ENCODE peak calls at places on chromosomes 6 and 20, in eight cellular contexts. One of them, this sample, is unnamed. For H3K4me1, the result is how much of the 10 kb centered on the place peaks cover.

GRCh38 chr20:61582196-61582923 is 330.3 kb downstream of the CDH4 start:
- DNase-seq in left lung: no peak
- DNase-seq in GM23248: no peak
- DNase-seq in CD4-positive, CD25-positive, alpha-beta regulatory T cell: no peak
- DNase-seq in left ventricle myocardium inferior: no peak
- DNase-seq in H1: no peak
- DNase-seq in PC-9: no peak
- DNase-seq in hepatocyte: no peak
- DNase-seq in this sample: no peak

GRCh38 chr6:16503241-16503775 is 258.0 kb downstream of the ATXN1 start:
- DNase-seq in left lung: no peak
- DNase-seq in GM23248: no peak
- DNase-seq in CD4-positive, CD25-positive, alpha-beta regulatory T cell: no peak
- DNase-seq in left ventricle myocardium inferior: no peak
- DNase-seq in H1: no peak
- DNase-seq in PC-9: no peak
- DNase-seq in hepatocyte: no peak
- DNase-seq in this sample: no peak

GRCh38 chr6:48325701-48326100 is 214.7 kb upstream of the PTCHD4 start:
- DNase-seq in left lung: no peak
- DNase-seq in GM23248: peak
- DNase-seq in CD4-positive, CD25-positive, alpha-beta regulatory T cell: no peak
- DNase-seq in left ventricle myocardium inferior: no peak
- DNase-seq in H1: no peak
- DNase-seq in PC-9: no peak
- DNase-seq in hepatocyte: no peak
- DNase-seq in this sample: no peak

GRCh38 chr6:100573169-100573568 is 108.4 kb upstream of the SIM1 start:
- DNase-seq in left lung: no peak
- DNase-seq in GM23248: peak
- DNase-seq in CD4-positive, CD25-positive, alpha-beta regulatory T cell: no peak
- DNase-seq in left ventricle myocardium inferior: no peak
- DNase-seq in H1: no peak
- DNase-seq in PC-9: no peak
- DNase-seq in hepatocyte: no peak
- DNase-seq in this sample: no peak

GRCh38 chr6:82874867-82875266 is 190.8 kb downstream of the UBE3D start:
- DNase-seq in left lung: no peak
- DNase-seq in GM23248: no peak
- DNase-seq in CD4-positive, CD25-positive, alpha-beta regulatory T cell: no peak
- DNase-seq in left ventricle myocardium inferior: no peak
- DNase-seq in H1: no peak
- DNase-seq in PC-9: no peak
- DNase-seq in hepatocyte: no peak
- DNase-seq in this sample: no peak

GRCh38 chr20:35621560-35621946 is 5.9 kb downstream of the SPAG4 start:
- DNase-seq in left lung: no peak
- DNase-seq in GM23248: no peak
- DNase-seq in CD4-positive, CD25-positive, alpha-beta regulatory T cell: no peak
- DNase-seq in left ventricle myocardium inferior: no peak
- DNase-seq in H1: no peak
- DNase-seq in PC-9: no peak
- DNase-seq in hepatocyte: no peak
- DNase-seq in this sample: no peak

GRCh38 chr6:99119109-99120031 is 171.6 kb upstream of the FBXL4 start:
- DNase-seq in left lung: no peak
- DNase-seq in GM23248: peak
- DNase-seq in CD4-positive, CD25-positive, alpha-beta regulatory T cell: no peak
- DNase-seq in left ventricle myocardium inferior: no peak
- DNase-seq in H1: no peak
- DNase-seq in PC-9: peak
- DNase-seq in hepatocyte: peak
- DNase-seq in this sample: peak

GRCh38 chr6:116783852-116784251 is 18.3 kb upstream of the FAM162B start:
- DNase-seq in left lung: no peak
- DNase-seq in GM23248: peak
- DNase-seq in CD4-positive, CD25-positive, alpha-beta regulatory T cell: no peak
- DNase-seq in left ventricle myocardium inferior: no peak
- DNase-seq in H1: no peak
- DNase-seq in PC-9: no peak
- DNase-seq in hepatocyte: peak
- DNase-seq in this sample: no peak

GRCh38 chr20:48465271-48465670 is 362.5 kb downstream of the PREX1 start:
- DNase-seq in left lung: no peak
- DNase-seq in GM23248: no peak
- DNase-seq in CD4-positive, CD25-positive, alpha-beta regulatory T cell: no peak
- DNase-seq in left ventricle myocardium inferior: no peak
- DNase-seq in H1: no peak
- DNase-seq in PC-9: no peak
- DNase-seq in hepatocyte: no peak
- DNase-seq in this sample: no peak

GRCh38 chr6:129112591-129112990 is 229.7 kb downstream of the LAMA2 start:
- DNase-seq in left lung: no peak
- DNase-seq in GM23248: no peak
- DNase-seq in CD4-positive, CD25-positive, alpha-beta regulatory T cell: no peak
- DNase-seq in left ventricle myocardium inferior: no peak
- DNase-seq in H1: no peak
- DNase-seq in PC-9: no peak
- DNase-seq in hepatocyte: no peak
- DNase-seq in this sample: no peak

GRCh38 chr6:112592159-112592558 is 245.0 kb downstream of the RFPL4B start:
- DNase-seq in left lung: no peak
- DNase-seq in GM23248: no peak
- DNase-seq in CD4-positive, CD25-positive, alpha-beta regulatory T cell: no peak
- DNase-seq in left ventricle myocardium inferior: no peak
- DNase-seq in H1: no peak
- DNase-seq in PC-9: no peak
- DNase-seq in hepatocyte: no peak
- DNase-seq in this sample: no peak

GRCh38 chr20:20073851-20074252 is 21.5 kb downstream of the CFAP61 start:
- DNase-seq in left lung: no peak
- DNase-seq in GM23248: no peak
- DNase-seq in CD4-positive, CD25-positive, alpha-beta regulatory T cell: no peak
- DNase-seq in left ventricle myocardium inferior: no peak
- DNase-seq in H1: no peak
- DNase-seq in PC-9: no peak
- DNase-seq in hepatocyte: no peak
- DNase-seq in this sample: no peak

GRCh38 chr20:3704085-3704484 is 8.3 kb downstream of the SIGLEC1 start:
- DNase-seq in left lung: no peak
- DNase-seq in GM23248: no peak
- DNase-seq in CD4-positive, CD25-positive, alpha-beta regulatory T cell: no peak
- DNase-seq in left ventricle myocardium inferior: no peak
- DNase-seq in H1: no peak
- DNase-seq in PC-9: no peak
- DNase-seq in hepatocyte: no peak
- DNase-seq in this sample: no peak

GRCh38 chr20:10502098-10502526 is 67.0 kb downstream of the SLX4IP start:
- DNase-seq in left lung: no peak
- DNase-seq in GM23248: no peak
- DNase-seq in CD4-positive, CD25-positive, alpha-beta regulatory T cell: no peak
- DNase-seq in left ventricle myocardium inferior: no peak
- DNase-seq in H1: no peak
- DNase-seq in PC-9: no peak
- DNase-seq in hepatocyte: no peak
- DNase-seq in this sample: no peak

GRCh38 chr6:45650527-45651135 is 272.9 kb upstream of the SUPT3H start:
- DNase-seq in left lung: no peak
- DNase-seq in GM23248: peak
- DNase-seq in CD4-positive, CD25-positive, alpha-beta regulatory T cell: no peak
- DNase-seq in left ventricle myocardium inferior: no peak
- DNase-seq in H1: no peak
- DNase-seq in PC-9: peak
- DNase-seq in hepatocyte: peak
- DNase-seq in this sample: no peak

GRCh38 chr6:84220809-84221409 is 6.5 kb downstream of the CEP162 start:
- DNase-seq in left lung: no peak
- DNase-seq in GM23248: peak
- DNase-seq in CD4-positive, CD25-positive, alpha-beta regulatory T cell: no peak
- DNase-seq in left ventricle myocardium inferior: no peak
- DNase-seq in H1: no peak
- DNase-seq in PC-9: no peak
- DNase-seq in hepatocyte: peak
- DNase-seq in this sample: no peak

GRCh38 chr20:58511364-58511763 is 3.8 kb downstream of the APCDD1L start:
- DNase-seq in left lung: no peak
- DNase-seq in GM23248: peak
- DNase-seq in CD4-positive, CD25-positive, alpha-beta regulatory T cell: no peak
- DNase-seq in left ventricle myocardium inferior: no peak
- DNase-seq in H1: no peak
- DNase-seq in PC-9: peak
- DNase-seq in hepatocyte: peak
- DNase-seq in this sample: no peak

GRCh38 chr6:139871165-139871710 is 496.8 kb upstream of the CITED2 start:
- DNase-seq in left lung: no peak
- DNase-seq in GM23248: no peak
- DNase-seq in CD4-positive, CD25-positive, alpha-beta regulatory T cell: no peak
- DNase-seq in left ventricle myocardium inferior: no peak
- DNase-seq in H1: no peak
- DNase-seq in PC-9: no peak
- DNase-seq in hepatocyte: no peak
- DNase-seq in this sample: no peak

GRCh38 chr20:62705626-62706025 is 3.0 kb upstream of the NTSR1 start:
- DNase-seq in left lung: no peak
- DNase-seq in GM23248: no peak
- DNase-seq in CD4-positive, CD25-positive, alpha-beta regulatory T cell: no peak
- DNase-seq in left ventricle myocardium inferior: no peak
- DNase-seq in H1: no peak
- DNase-seq in PC-9: peak
- DNase-seq in hepatocyte: no peak
- DNase-seq in this sample: no peak

GRCh38 chr6:70616728-70617260 is 50.1 kb downstream of the SDHAF4 start:
- DNase-seq in left lung: no peak
- DNase-seq in GM23248: no peak
- DNase-seq in CD4-positive, CD25-positive, alpha-beta regulatory T cell: no peak
- DNase-seq in left ventricle myocardium inferior: no peak
- DNase-seq in H1: no peak
- DNase-seq in PC-9: peak
- DNase-seq in hepatocyte: no peak
- DNase-seq in this sample: no peak

DNA sequence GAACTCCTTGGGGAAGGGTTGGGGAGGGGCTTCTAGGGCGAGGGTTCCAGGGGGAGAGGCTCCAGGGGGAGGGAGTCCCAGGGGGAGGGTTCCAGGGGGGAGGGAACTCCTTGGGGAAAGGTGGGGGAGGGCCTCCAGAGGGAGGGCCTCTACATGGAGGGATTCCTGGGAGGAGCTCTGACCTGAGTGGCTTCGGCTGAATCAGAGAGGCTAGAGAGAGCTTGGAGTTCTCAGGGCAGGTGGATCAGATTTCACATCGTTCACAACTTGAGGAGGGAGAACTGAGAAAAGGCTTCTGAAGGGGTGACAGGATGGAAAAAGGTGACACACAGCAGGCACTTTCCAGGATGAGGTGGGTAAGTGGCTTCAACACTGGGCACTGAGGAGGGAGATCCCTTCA is 49.1 kb downstream of the DAAM2 start:
- DNase-seq in left lung: peak
- DNase-seq in GM23248: no peak
- DNase-seq in CD4-positive, CD25-positive, alpha-beta regulatory T cell: no peak
- DNase-seq in left ventricle myocardium inferior: no peak
- DNase-seq in H1: no peak
- DNase-seq in PC-9: no peak
- DNase-seq in hepatocyte: no peak
- DNase-seq in this sample: no peak
- H3K4me1 ChIP-seq in left lung: under half
- H3K4me1 ChIP-seq in GM23248: under half
- H3K4me1 ChIP-seq in CD4-positive, CD25-positive, alpha-beta regulatory T cell: under half
- H3K4me1 ChIP-seq in left ventricle myocardium inferior: under half
- H3K4me1 ChIP-seq in H1: under half
- H3K4me1 ChIP-seq in PC-9: under half
- H3K4me1 ChIP-seq in hepatocyte: under half
- H3K4me1 ChIP-seq in this sample: under half

DNA sequence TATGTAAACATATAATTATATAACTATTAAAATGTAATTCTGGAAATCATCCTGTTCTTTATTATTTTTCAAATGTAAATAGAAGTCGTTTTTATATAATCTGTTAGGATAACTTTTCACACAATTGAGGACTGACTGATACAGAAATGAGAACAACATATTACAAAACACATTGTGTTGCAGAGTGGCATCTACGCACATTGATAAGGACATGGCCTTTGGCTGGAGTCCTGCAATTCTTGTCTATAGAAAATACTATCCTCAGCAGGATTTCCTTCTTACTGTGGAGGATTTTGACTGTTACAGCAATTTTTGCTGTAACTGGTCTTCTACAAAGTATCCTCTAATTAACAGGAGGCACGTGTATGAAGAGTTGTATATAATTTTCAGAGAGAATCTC is 19.8 kb downstream of the SH3BGRL2 start:
- DNase-seq in left lung: no peak
- DNase-seq in GM23248: no peak
- DNase-seq in CD4-positive, CD25-positive, alpha-beta regulatory T cell: no peak
- DNase-seq in left ventricle myocardium inferior: no peak
- DNase-seq in H1: no peak
- DNase-seq in PC-9: no peak
- DNase-seq in hepatocyte: no peak
- DNase-seq in this sample: no peak
- H3K4me3 ChIP-seq in left lung: no peak
- H3K4me3 ChIP-seq in GM23248: no peak
- H3K4me3 ChIP-seq in CD4-positive, CD25-positive, alpha-beta regulatory T cell: no peak
- H3K4me3 ChIP-seq in left ventricle myocardium inferior: no peak
- H3K4me3 ChIP-seq in H1: no peak
- H3K4me3 ChIP-seq in PC-9: no peak
- H3K4me3 ChIP-seq in hepatocyte: no peak
- H3K4me3 ChIP-seq in this sample: no peak

GRCh38 chr6:154247119-154247814 is 109.3 kb downstream of the IPCEF1 start:
- DNase-seq in left lung: no peak
- DNase-seq in GM23248: no peak
- DNase-seq in CD4-positive, CD25-positive, alpha-beta regulatory T cell: peak
- DNase-seq in left ventricle myocardium inferior: no peak
- DNase-seq in H1: no peak
- DNase-seq in PC-9: no peak
- DNase-seq in hepatocyte: no peak
- DNase-seq in this sample: no peak
- H3K27ac ChIP-seq in left lung: peak
- H3K27ac ChIP-seq in GM23248: no peak
- H3K27ac ChIP-seq in CD4-positive, CD25-positive, alpha-beta regulatory T cell: peak
- H3K27ac ChIP-seq in left ventricle myocardium inferior: no peak
- H3K27ac ChIP-seq in H1: no peak
- H3K27ac ChIP-seq in PC-9: no peak
- H3K27ac ChIP-seq in hepatocyte: no peak
- H3K27ac ChIP-seq in this sample: no peak

GRCh38 chr6:37047421-37047931 is 42.0 kb downstream of the FGD2 start:
- DNase-seq in left lung: no peak
- DNase-seq in GM23248: no peak
- DNase-seq in CD4-positive, CD25-positive, alpha-beta regulatory T cell: no peak
- DNase-seq in left ventricle myocardium inferior: no peak
- DNase-seq in H1: no peak
- DNase-seq in PC-9: no peak
- DNase-seq in hepatocyte: no peak
- DNase-seq in this sample: no peak
- H3K4me1 ChIP-seq in left lung: under half
- H3K4me1 ChIP-seq in GM23248: under half
- H3K4me1 ChIP-seq in CD4-positive, CD25-positive, alpha-beta regulatory T cell: half or more
- H3K4me1 ChIP-seq in left ventricle myocardium inferior: under half
- H3K4me1 ChIP-seq in H1: under half
- H3K4me1 ChIP-seq in PC-9: under half
- H3K4me1 ChIP-seq in hepatocyte: under half
- H3K4me1 ChIP-seq in this sample: under half

GRCh38 chr20:21509079-21509596 is 4.7 kb downstream of the NKX2-2 start:
- DNase-seq in left lung: no peak
- DNase-seq in GM23248: no peak
- DNase-seq in CD4-positive, CD25-positive, alpha-beta regulatory T cell: no peak
- DNase-seq in left ventricle myocardium inferior: no peak
- DNase-seq in H1: no peak
- DNase-seq in PC-9: no peak
- DNase-seq in hepatocyte: no peak
- DNase-seq in this sample: no peak
- H3K4me3 ChIP-seq in left lung: no peak
- H3K4me3 ChIP-seq in GM23248: peak
- H3K4me3 ChIP-seq in CD4-positive, CD25-positive, alpha-beta regulatory T cell: no peak
- H3K4me3 ChIP-seq in left ventricle myocardium inferior: no peak
- H3K4me3 ChIP-seq in H1: no peak
- H3K4me3 ChIP-seq in PC-9: no peak
- H3K4me3 ChIP-seq in hepatocyte: no peak
- H3K4me3 ChIP-seq in this sample: no peak